ENCODE peak calls at places on chromosome 18, in seven cellular contexts. One of them, this sample, is unnamed.

GRCh38 chr18:74596959-74597661 is 560 bp upstream of the ZNF407 start:
- DNase-seq in stomach: peak
- DNase-seq in astrocyte: peak
- DNase-seq in sigmoid colon: peak
- DNase-seq in fibroblast of lung: peak
- DNase-seq in A549: peak
- DNase-seq in retinal pigment epithelial cell: no peak
- DNase-seq in this sample: peak

GRCh38 chr18:28407681-28408080 is 230.8 kb upstream of the CDH2 start:
- DNase-seq in stomach: no peak
- DNase-seq in astrocyte: peak
- DNase-seq in sigmoid colon: no peak
- DNase-seq in fibroblast of lung: no peak
- DNase-seq in A549: no peak
- DNase-seq in retinal pigment epithelial cell: no peak
- DNase-seq in this sample: no peak

GRCh38 chr18:63963610-63964256 is 6.1 kb upstream of the SERPINB8 start:
- DNase-seq in stomach: peak
- DNase-seq in astrocyte: peak
- DNase-seq in sigmoid colon: no peak
- DNase-seq in fibroblast of lung: peak
- DNase-seq in A549: peak
- DNase-seq in retinal pigment epithelial cell: no peak
- DNase-seq in this sample: peak

GRCh38 chr18:49273201-49273880 is 187.1 kb downstream of the DYM start:
- DNase-seq in stomach: no peak
- DNase-seq in astrocyte: peak
- DNase-seq in sigmoid colon: no peak
- DNase-seq in fibroblast of lung: no peak
- DNase-seq in A549: no peak
- DNase-seq in retinal pigment epithelial cell: no peak
- DNase-seq in this sample: no peak

GRCh38 chr18:10477863-10478260 is 23.4 kb downstream of the APCDD1 start:
- DNase-seq in stomach: no peak
- DNase-seq in astrocyte: no peak
- DNase-seq in sigmoid colon: no peak
- DNase-seq in fibroblast of lung: no peak
- DNase-seq in A549: no peak
- DNase-seq in retinal pigment epithelial cell: no peak
- DNase-seq in this sample: no peak

GRCh38 chr18:1062592-1062991 is 157.9 kb downstream of the ADCYAP1 start:
- DNase-seq in stomach: no peak
- DNase-seq in astrocyte: no peak
- DNase-seq in sigmoid colon: no peak
- DNase-seq in fibroblast of lung: no peak
- DNase-seq in A549: peak
- DNase-seq in retinal pigment epithelial cell: no peak
- DNase-seq in this sample: peak

GRCh38 chr18:75248426-75249191 is 38.0 kb downstream of the TSHZ1 start:
- DNase-seq in stomach: no peak
- DNase-seq in astrocyte: no peak
- DNase-seq in sigmoid colon: no peak
- DNase-seq in fibroblast of lung: no peak
- DNase-seq in A549: no peak
- DNase-seq in retinal pigment epithelial cell: no peak
- DNase-seq in this sample: no peak

GRCh38 chr18:33588361-33588760 is 10.3 kb downstream of the ASXL3 start:
- DNase-seq in stomach: no peak
- DNase-seq in astrocyte: no peak
- DNase-seq in sigmoid colon: no peak
- DNase-seq in fibroblast of lung: no peak
- DNase-seq in A549: no peak
- DNase-seq in retinal pigment epithelial cell: no peak
- DNase-seq in this sample: no peak

GRCh38 chr18:6781179-6781714 is 51.7 kb downstream of the ARHGAP28 start:
- DNase-seq in stomach: no peak
- DNase-seq in astrocyte: no peak
- DNase-seq in sigmoid colon: no peak
- DNase-seq in fibroblast of lung: no peak
- DNase-seq in A549: no peak
- DNase-seq in retinal pigment epithelial cell: no peak
- DNase-seq in this sample: no peak

GRCh38 chr18:26057208-26057821 is 33.1 kb downstream of the SS18 start:
- DNase-seq in stomach: no peak
- DNase-seq in astrocyte: peak
- DNase-seq in sigmoid colon: no peak
- DNase-seq in fibroblast of lung: no peak
- DNase-seq in A549: no peak
- DNase-seq in retinal pigment epithelial cell: no peak
- DNase-seq in this sample: no peak

GRCh38 chr18:79479114-79479760 is 83.5 kb downstream of the NFATC1 start:
- DNase-seq in stomach: no peak
- DNase-seq in astrocyte: no peak
- DNase-seq in sigmoid colon: peak
- DNase-seq in fibroblast of lung: no peak
- DNase-seq in A549: no peak
- DNase-seq in retinal pigment epithelial cell: no peak
- DNase-seq in this sample: no peak

GRCh38 chr18:32135595-32135994 is 43.9 kb downstream of the RNF138 start:
- DNase-seq in stomach: no peak
- DNase-seq in astrocyte: no peak
- DNase-seq in sigmoid colon: no peak
- DNase-seq in fibroblast of lung: no peak
- DNase-seq in A549: no peak
- DNase-seq in retinal pigment epithelial cell: no peak
- DNase-seq in this sample: no peak

GRCh38 chr18:57004366-57005121 is 142.3 kb upstream of the BOD1L2 start:
- DNase-seq in stomach: no peak
- DNase-seq in astrocyte: peak
- DNase-seq in sigmoid colon: no peak
- DNase-seq in fibroblast of lung: peak
- DNase-seq in A549: peak
- DNase-seq in retinal pigment epithelial cell: peak
- DNase-seq in this sample: peak

GRCh38 chr18:3889803-3890202 is 439.8 kb downstream of the TGIF1 start:
- DNase-seq in stomach: no peak
- DNase-seq in astrocyte: peak
- DNase-seq in sigmoid colon: no peak
- DNase-seq in fibroblast of lung: peak
- DNase-seq in A549: no peak
- DNase-seq in retinal pigment epithelial cell: no peak
- DNase-seq in this sample: peak

DNA sequence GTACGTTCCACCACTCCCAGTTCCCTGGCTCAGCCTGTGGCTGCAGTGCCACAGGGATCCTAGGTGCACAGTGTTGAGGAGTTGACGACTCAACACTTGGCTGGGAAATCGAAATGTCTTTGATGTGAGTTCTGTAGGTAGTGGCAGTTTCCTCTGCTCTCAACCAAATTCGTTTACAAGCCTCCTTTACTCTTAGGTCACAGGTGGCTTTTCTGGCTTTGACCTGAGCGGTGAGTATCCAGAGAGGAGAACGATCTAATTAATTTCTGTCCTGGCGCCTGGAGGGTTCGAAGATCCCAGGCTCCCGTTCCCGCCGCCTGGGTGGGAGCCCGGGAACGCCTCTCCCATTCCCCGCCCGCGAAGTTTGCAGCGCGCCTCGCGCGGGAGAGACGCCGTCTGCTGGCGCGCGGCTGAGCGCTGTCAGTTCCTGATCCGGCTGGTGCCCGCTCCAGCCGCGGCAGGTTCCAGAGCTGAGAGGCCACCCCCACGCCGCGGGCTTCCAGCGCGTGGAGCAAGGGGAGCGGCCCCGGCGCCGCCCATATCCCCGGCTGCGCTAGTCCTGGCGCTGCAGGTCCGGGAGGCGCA is at the start of gene LAMA3:
- DNase-seq in stomach: peak
- DNase-seq in astrocyte: no peak
- DNase-seq in sigmoid colon: peak
- DNase-seq in fibroblast of lung: no peak
- DNase-seq in A549: peak
- DNase-seq in retinal pigment epithelial cell: no peak
- DNase-seq in this sample: no peak
- TF ChIP-seq CTCF in stomach: no peak
- TF ChIP-seq CTCF in astrocyte: no peak
- TF ChIP-seq CTCF in sigmoid colon: no peak
- TF ChIP-seq CTCF in fibroblast of lung: peak
- TF ChIP-seq CTCF in A549: peak
- TF ChIP-seq CTCF in retinal pigment epithelial cell: peak
- TF ChIP-seq CTCF in this sample: peak

GRCh38 chr18:58967643-58968291 is 103.1 kb downstream of the ZNF532 start:
- DNase-seq in stomach: no peak
- DNase-seq in astrocyte: no peak
- DNase-seq in sigmoid colon: no peak
- DNase-seq in fibroblast of lung: peak
- DNase-seq in A549: no peak
- DNase-seq in retinal pigment epithelial cell: no peak
- DNase-seq in this sample: peak

GRCh38 chr18:58966704-58967103 is 102.0 kb downstream of the ZNF532 start:
- DNase-seq in stomach: no peak
- DNase-seq in astrocyte: no peak
- DNase-seq in sigmoid colon: no peak
- DNase-seq in fibroblast of lung: no peak
- DNase-seq in A549: no peak
- DNase-seq in retinal pigment epithelial cell: no peak
- DNase-seq in this sample: no peak

GRCh38 chr18:58962331-58962730 is 97.7 kb downstream of the ZNF532 start:
- DNase-seq in stomach: no peak
- DNase-seq in astrocyte: no peak
- DNase-seq in sigmoid colon: no peak
- DNase-seq in fibroblast of lung: no peak
- DNase-seq in A549: no peak
- DNase-seq in retinal pigment epithelial cell: no peak
- DNase-seq in this sample: no peak

GRCh38 chr18:58965291-58965929 is 100.7 kb downstream of the ZNF532 start:
- DNase-seq in stomach: no peak
- DNase-seq in astrocyte: no peak
- DNase-seq in sigmoid colon: no peak
- DNase-seq in fibroblast of lung: no peak
- DNase-seq in A549: no peak
- DNase-seq in retinal pigment epithelial cell: no peak
- DNase-seq in this sample: no peak

DNA sequence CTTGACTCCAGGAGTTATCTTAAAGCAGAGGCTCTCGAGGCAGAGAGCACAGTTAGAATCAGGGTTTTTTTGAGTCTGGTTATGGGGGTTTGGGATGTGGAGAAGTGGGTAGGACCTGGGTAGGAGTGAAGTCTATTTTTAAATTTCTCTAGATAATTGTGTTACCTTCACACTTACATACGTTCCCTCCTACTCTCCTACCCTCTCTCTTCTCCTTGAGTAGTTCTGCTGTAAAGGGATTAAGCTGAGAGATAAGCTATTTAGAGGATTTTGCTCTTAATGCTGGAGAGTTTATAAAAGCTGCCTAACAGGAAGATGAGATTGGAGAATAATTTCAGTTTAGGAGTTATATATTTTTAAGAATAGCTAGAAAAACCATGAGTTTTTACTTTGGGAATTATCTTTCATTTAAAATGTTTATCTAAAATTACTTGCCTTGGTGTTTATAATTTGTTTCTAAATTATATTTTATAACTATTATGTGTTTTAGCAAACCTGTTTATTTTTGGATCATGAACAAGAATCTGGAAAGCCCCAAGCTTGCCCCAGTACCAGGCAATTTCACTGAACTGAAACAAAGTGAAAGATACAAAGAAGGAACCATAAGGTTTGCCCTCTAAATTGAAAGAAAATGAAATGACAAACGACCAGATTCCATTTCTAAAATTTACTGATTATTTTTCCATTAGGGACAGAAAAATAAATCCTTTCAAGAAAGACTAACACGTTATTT is 101.4 kb downstream of the ZNF532 start:
- DNase-seq in stomach: no peak
- DNase-seq in astrocyte: no peak
- DNase-seq in sigmoid colon: no peak
- DNase-seq in fibroblast of lung: no peak
- DNase-seq in A549: no peak
- DNase-seq in retinal pigment epithelial cell: peak
- DNase-seq in this sample: no peak
- H3K4me3 ChIP-seq in stomach: no peak
- H3K4me3 ChIP-seq in astrocyte: no peak
- H3K4me3 ChIP-seq in sigmoid colon: no peak
- H3K4me3 ChIP-seq in fibroblast of lung: no peak
- H3K4me3 ChIP-seq in A549: no peak
- H3K4me3 ChIP-seq in retinal pigment epithelial cell: no peak
- H3K4me3 ChIP-seq in this sample: no peak

GRCh38 chr18:35999925-36000324 is 27.4 kb downstream of the RMP24 start:
- DNase-seq in stomach: no peak
- DNase-seq in astrocyte: no peak
- DNase-seq in sigmoid colon: no peak
- DNase-seq in fibroblast of lung: no peak
- DNase-seq in A549: no peak
- DNase-seq in retinal pigment epithelial cell: no peak
- DNase-seq in this sample: no peak

GRCh38 chr18:35993013-35993412 is 20.5 kb downstream of the RMP24 start:
- DNase-seq in stomach: no peak
- DNase-seq in astrocyte: no peak
- DNase-seq in sigmoid colon: no peak
- DNase-seq in fibroblast of lung: no peak
- DNase-seq in A549: no peak
- DNase-seq in retinal pigment epithelial cell: no peak
- DNase-seq in this sample: no peak

DNA sequence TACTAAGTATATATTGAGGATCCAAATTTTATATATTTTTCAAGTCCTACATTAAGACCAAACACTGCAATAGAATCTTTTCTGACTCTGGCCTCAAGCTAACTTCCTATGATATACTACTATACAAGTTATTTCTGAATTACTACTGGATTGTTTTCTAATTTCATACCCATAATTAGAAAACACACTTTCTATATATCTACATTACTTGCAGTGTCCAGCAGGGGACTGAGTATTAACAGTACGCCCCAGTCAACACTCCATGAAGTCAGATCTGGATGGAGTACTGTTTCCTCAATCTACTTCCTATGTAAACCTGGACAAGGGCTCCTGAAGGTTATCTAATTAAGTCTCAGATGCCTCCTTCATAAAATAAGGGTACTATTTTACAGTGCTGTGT is 26.5 kb downstream of the RMP24 start:
- DNase-seq in stomach: no peak
- DNase-seq in astrocyte: no peak
- DNase-seq in sigmoid colon: no peak
- DNase-seq in fibroblast of lung: no peak
- DNase-seq in A549: peak
- DNase-seq in retinal pigment epithelial cell: no peak
- DNase-seq in this sample: peak
- TF ChIP-seq CTCF in stomach: no peak
- TF ChIP-seq CTCF in astrocyte: peak
- TF ChIP-seq CTCF in sigmoid colon: no peak
- TF ChIP-seq CTCF in fibroblast of lung: peak
- TF ChIP-seq CTCF in A549: no peak
- TF ChIP-seq CTCF in retinal pigment epithelial cell: peak
- TF ChIP-seq CTCF in this sample: peak

DNA sequence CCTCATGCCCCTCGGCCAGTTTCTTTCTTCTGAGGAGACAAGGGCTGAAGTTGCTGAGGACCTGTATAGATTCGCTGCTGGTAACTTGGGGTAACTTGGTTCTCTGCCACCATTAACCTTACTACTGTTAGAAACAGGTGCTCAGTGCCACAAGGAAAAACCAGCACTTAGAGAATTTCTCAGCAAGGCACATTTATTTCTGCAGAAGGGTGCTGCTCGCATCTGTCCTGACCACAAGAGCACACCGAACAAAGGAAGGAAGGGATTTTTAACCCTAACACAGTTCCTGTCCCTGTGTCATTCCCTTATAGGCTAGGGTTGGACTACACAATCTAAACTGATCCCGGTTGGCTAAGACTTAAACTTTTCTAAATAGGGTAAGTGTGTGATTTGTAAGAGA is 154.1 kb downstream of the SOCS6 start:
- DNase-seq in stomach: no peak
- DNase-seq in astrocyte: no peak
- DNase-seq in sigmoid colon: no peak
- DNase-seq in fibroblast of lung: peak
- DNase-seq in A549: peak
- DNase-seq in retinal pigment epithelial cell: no peak
- DNase-seq in this sample: no peak
- H3K4me3 ChIP-seq in stomach: no peak
- H3K4me3 ChIP-seq in astrocyte: no peak
- H3K4me3 ChIP-seq in sigmoid colon: no peak
- H3K4me3 ChIP-seq in fibroblast of lung: no peak
- H3K4me3 ChIP-seq in A549: no peak
- H3K4me3 ChIP-seq in retinal pigment epithelial cell: no peak
- H3K4me3 ChIP-seq in this sample: no peak